ENCODE peak calls at places on chromosomes 11 and 22, in nine cellular contexts. Z is retina; R is naive thymus-derived CD8-positive, alpha-beta T cell; V is NCI-H226; J is caudate nucleus; M is activated naive CD8-positive, alpha-beta T cell treated with anti-CD3 and anti-CD28 coated beads for 36 hours; W is GM20000; C is iPS-NIHi11; N is AG09319. S is an unnamed sample.

GRCh38 chr11:64419818-64420485 is 61.0 kb downstream of the RPS6KA4 start:
- DNase-seq in N (no peak), J (no peak), W (no peak), V (no peak), M (no peak), Z (no peak), R (no peak), C (no peak), S (no peak)

GRCh38 chr11:12410006-12410728 is 32.8 kb downstream of the PARVA start:
- DNase-seq in W (no peak), N (no peak), V (no peak), Z (peak; percentile 27), C (no peak), J (no peak), R (no peak), M (no peak), S (peak; percentile 87)

GRCh38 chr11:107801641-107802040 is 56.9 kb downstream of the SLC35F2 start:
- DNase-seq in V (peak; percentile 15), R (no peak), W (no peak), N (no peak), J (no peak), M (no peak), Z (no peak), C (no peak), S (no peak)

GRCh38 chr11:70616938-70617674 is 218.8 kb downstream of the CTTN start:
- DNase-seq in C (no peak), W (no peak), N (no peak), R (no peak), J (no peak), V (no peak), M (no peak), Z (no peak), S (no peak)

GRCh38 chr11:93525601-93526000 is 17.6 kb downstream of the SMCO4 start:
- DNase-seq in W (no peak), C (no peak), V (peak; percentile 15), R (no peak), M (no peak), J (no peak), Z (no peak), N (no peak), S (no peak)

GRCh38 chr22:35887296-35887875 is 141.2 kb downstream of the RBFOX2 start:
- DNase-seq in J (no peak), Z (no peak), R (no peak), V (peak; percentile 13), M (no peak), N (no peak), C (no peak), W (no peak), S (no peak)

GRCh38 chr11:79253280-79253679 is 187.6 kb downstream of the TENM4 start:
- DNase-seq in J (peak; percentile 87), C (no peak), W (no peak), Z (peak; percentile 81), V (no peak), M (no peak), N (no peak), R (no peak), S (no peak)

GRCh38 chr11:125948278-125949051 is 2.6 kb downstream of the VSIG10L2 start:
- DNase-seq in M (no peak), W (no peak), N (no peak), R (no peak), V (no peak), C (no peak), J (no peak), Z (no peak), S (no peak)

GRCh38 chr11:65355013-65355775 is 643 bp downstream of the TIGD3 start:
- DNase-seq in Z (peak; percentile 65), R (peak; percentile 85), V (no peak), N (no peak), M (peak; percentile 45), C (peak; percentile 72), J (no peak), W (peak; percentile 76), S (no peak)

GRCh38 chr22:50010676-50011446 is 1.7 kb downstream of the IL17REL start:
- DNase-seq in R (peak; percentile 72), N (no peak), W (peak; percentile 92), C (peak; percentile 43), M (peak; percentile 67), Z (no peak), V (no peak), J (no peak), S (no peak)

GRCh38 chr11:117178210-117179034 is at the start of gene SIDT2:
- DNase-seq in Z (peak; percentile 97), W (peak; percentile 91), N (peak; percentile 61), J (peak; percentile 88), M (peak; percentile 90), R (peak; percentile 93), C (peak; percentile 98), V (peak; percentile 88), S (peak; percentile 85)

GRCh38 chr11:1826552-1827094 is 8.2 kb upstream of the SYT8 start:
- DNase-seq in C (peak; percentile 64), R (no peak), W (no peak), M (no peak), V (peak; percentile 36), J (no peak), Z (no peak), N (no peak), S (peak; percentile 20)

GRCh38 chr11:65116370-65117205 is 913 bp downstream of the ZNHIT2 start:
- DNase-seq in W (no peak), R (peak; percentile 83), N (no peak), V (no peak), Z (no peak), C (no peak), J (no peak), M (peak; percentile 74), S (no peak)

GRCh38 chr11:75667831-75668507 is 869 bp downstream of the MAP6 start:
- DNase-seq in V (no peak), C (peak; percentile 91), W (peak; percentile 77), J (peak; percentile 55), Z (peak; percentile 92), R (no peak), M (peak; percentile 61), N (no peak), S (no peak)

GRCh38 chr11:5004429-5005274 is 10.0 kb downstream of the OR51L1 start:
- DNase-seq in C (peak; percentile 30), R (no peak), N (peak; percentile 15), M (peak; percentile 6), V (peak; percentile 10), J (no peak), W (peak; percentile 18), Z (peak; percentile 48), S (peak; percentile 15)

GRCh38 chr11:82225502-82225901 is 508.2 kb downstream of the FAM181B start:
- DNase-seq in J (no peak), V (no peak), C (no peak), R (no peak), W (no peak), Z (no peak), M (no peak), N (no peak), S (no peak)

GRCh38 chr11:66617148-66617814 is 851 bp downstream of the RBM14 start:
- DNase-seq in N (no peak), V (no peak), Z (no peak), R (no peak), M (no peak), W (no peak), J (peak; percentile 33), C (no peak), S (no peak)

GRCh38 chr22:23058481-23059336 is 11.6 kb upstream of the GNAZ start:
- DNase-seq in N (no peak), R (no peak), M (no peak), W (no peak), Z (no peak), J (no peak), V (no peak), C (no peak), S (no peak)

GRCh38 chr11:18721576-18722292 is 4.3 kb downstream of the IGSF22 start:
- DNase-seq in N (no peak), V (no peak), C (peak; percentile 72), W (peak; percentile 72), R (no peak), J (no peak), M (peak; percentile 49), Z (peak; percentile 87), S (peak; percentile 33)

GRCh38 chr11:102940714-102941588 is 14.6 kb downstream of the MMP13 start:
- DNase-seq in W (peak; percentile 62), Z (peak; percentile 57), M (peak; percentile 14), R (no peak), C (peak; percentile 71), N (no peak), J (no peak), V (peak; percentile 48), S (no peak)

GRCh38 chr11:56624661-56625110 is 10.0 kb upstream of the OR5M1 start:
- DNase-seq in M (no peak), J (no peak), V (peak; percentile 26), C (peak; percentile 40), Z (no peak), N (no peak), R (no peak), W (peak; percentile 11), S (no peak)